ENCODE peak calls at places on chromosomes 2 and 18, in seven cellular contexts. P, Q, F, D, U, R and B are unnamed samples.

GRCh38 chr2:4678937-4679336 is 975.6 kb downstream of the DCDC2C start:
- DNase-seq in P (no peak), R (no peak), Q (peak; percentile 40), U (no peak), D (no peak), F (no peak), B (no peak)

GRCh38 chr18:56992777-56993176 is 154.1 kb upstream of the BOD1L2 start:
- DNase-seq in U (no peak), Q (no peak), F (peak; percentile 35), D (no peak), P (no peak), R (no peak), B (no peak)

GRCh38 chr2:47339745-47340541 is 63.0 kb upstream of the MSH2 start:
- DNase-seq in D (no peak), U (peak; percentile 99), F (peak; percentile 61), Q (peak; percentile 58), P (peak; percentile 50), R (no peak), B (no peak)

GRCh38 chr2:43220982-43221659 is 5.3 kb downstream of the ZFP36L2 start:
- DNase-seq in U (no peak), Q (peak; percentile 86), D (peak; percentile 59), P (peak; percentile 92), F (peak; percentile 95), R (no peak), B (peak; percentile 69)

GRCh38 chr18:77635441-77635840 is 385.8 kb downstream of the GALR1 start:
- DNase-seq in U (no peak), Q (no peak), D (no peak), P (no peak), R (no peak), F (no peak), B (no peak)

GRCh38 chr2:203021986-203022385 is 7.3 kb downstream of the NBEAL1 start:
- DNase-seq in F (no peak), Q (no peak), R (no peak), D (no peak), P (peak; percentile 42), U (no peak), B (no peak)

GRCh38 chr2:57504787-57505186 is 541.8 kb upstream of the VRK2 start:
- DNase-seq in D (no peak), R (no peak), Q (no peak), P (no peak), F (no peak), U (no peak), B (no peak)

GRCh38 chr2:39243469-39244123 is at the start of gene CDKL4:
- DNase-seq in Q (no peak), R (no peak), D (no peak), U (peak; percentile 21), P (no peak), F (no peak), B (no peak)

GRCh38 chr2:27809761-27810241 is 38.3 kb downstream of the MRPL33 start:
- DNase-seq in P (peak; percentile 37), Q (no peak), D (no peak), F (peak; percentile 93), U (no peak), R (no peak), B (no peak)

GRCh38 chr2:20080839-20081348 is 29.5 kb upstream of the LAPTM4A start:
- DNase-seq in P (no peak), U (no peak), Q (peak; percentile 76), D (peak; percentile 73), R (no peak), F (no peak), B (peak; percentile 57)

GRCh38 chr2:5932556-5933469 is 240.6 kb downstream of the SOX11 start:
- DNase-seq in P (no peak), Q (no peak), U (no peak), D (no peak), F (no peak), R (no peak), B (no peak)

GRCh38 chr2:215019521-215020145 is 118.8 kb downstream of the ABCA12 start:
- DNase-seq in D (no peak), R (no peak), U (no peak), Q (no peak), P (no peak), F (no peak), B (no peak)

GRCh38 chr2:43343573-43344304 is 117.3 kb upstream of the ZFP36L2 start:
- DNase-seq in F (peak; percentile 97), R (no peak), P (peak; percentile 76), D (no peak), Q (peak; percentile 26), U (no peak), B (no peak)

GRCh38 chr18:23810396-23810795 is 121.1 kb downstream of the LAMA3 start:
- DNase-seq in P (no peak), U (no peak), F (no peak), R (no peak), D (no peak), Q (no peak), B (no peak)

GRCh38 chr2:241108271-241109209 is 6.5 kb upstream of the MTERF4 start:
- DNase-seq in U (no peak), F (no peak), Q (no peak), D (no peak), R (no peak), P (no peak), B (no peak)

GRCh38 chr2:9844036-9844483 is 786 bp downstream of the TAF1B start:
- DNase-seq in D (no peak), F (peak; percentile 31), P (no peak), Q (peak; percentile 47), R (no peak), U (peak; percentile 29), B (no peak)

GRCh38 chr2:11348209-11348749 is 3.8 kb upstream of the ROCK2 start:
- DNase-seq in Q (no peak), U (no peak), P (no peak), F (no peak), D (no peak), R (no peak), B (no peak)

GRCh38 chr18:25144835-25145234 is 207.1 kb downstream of the ZNF521 start:
- DNase-seq in Q (no peak), D (no peak), P (peak; percentile 57), U (no peak), F (peak; percentile 92), R (no peak), B (no peak)

GRCh38 chr2:101113441-101114267 is 37.5 kb downstream of the TBC1D8 start:
- DNase-seq in D (no peak), P (peak; percentile 93), U (peak; percentile 94), R (peak; percentile 33), Q (peak; percentile 76), F (peak; percentile 24), B (peak; percentile 51)

GRCh38 chr2:231696004-231696367 is 12.3 kb upstream of the PTMA start:
- DNase-seq in D (no peak), F (peak; percentile 39), P (no peak), R (no peak), U (peak; percentile 91), Q (no peak), B (no peak)

GRCh38 chr2:157107877-157108276 is 149.6 kb upstream of the GALNT5 start:
- DNase-seq in P (peak; percentile 3), Q (peak; percentile 1), R (no peak), F (peak; percentile 66), U (peak; percentile 67), D (no peak), B (no peak)

GRCh38 chr2:164802095-164802744 is 39.4 kb downstream of the COBLL1 start:
- DNase-seq in F (no peak), Q (no peak), U (no peak), P (no peak), D (no peak), R (no peak), B (no peak)

GRCh38 chr2:205590759-205591158 is 91.5 kb upstream of the NRP2 start:
- DNase-seq in P (peak; percentile 79), F (peak; percentile 70), R (no peak), D (no peak), U (no peak), Q (no peak), B (no peak)

GRCh38 chr2:189056200-189057106 is 82.3 kb downstream of the COL3A1 start:
- DNase-seq in D (no peak), U (no peak), P (no peak), Q (no peak), F (peak; percentile 48), R (no peak), B (no peak)

GRCh38 chr2:189060096-189060642 is 86.0 kb downstream of the COL3A1 start:
- DNase-seq in F (peak; percentile 74), R (no peak), P (no peak), Q (no peak), D (no peak), U (no peak), B (no peak)

DNA sequence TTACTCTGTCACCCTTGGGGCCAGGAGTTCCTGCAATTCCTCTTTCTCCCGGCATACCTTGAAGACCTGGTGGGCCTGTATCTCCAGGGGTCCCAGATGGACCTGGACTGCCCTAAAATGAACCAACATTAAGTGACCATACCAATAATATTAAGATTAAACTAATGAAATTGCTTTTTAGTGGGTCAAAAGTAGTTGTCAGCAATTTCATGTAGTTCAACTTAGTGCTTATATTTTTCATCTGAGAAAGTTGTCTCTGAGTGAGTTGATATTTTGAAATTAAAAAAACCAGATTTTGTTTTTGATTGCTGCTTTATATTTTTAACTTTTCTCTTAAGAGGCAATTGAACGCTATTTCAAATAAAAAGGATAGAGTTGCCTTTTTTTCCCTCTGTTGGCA is 83.1 kb downstream of the COL3A1 start:
- DNase-seq in Q (no peak), R (no peak), F (no peak), D (no peak), U (no peak), P (no peak), B (no peak)
- H2BK5ac ChIP-seq in Q (no peak overlapping the region), R (no peak overlapping the region), F (peak overlapping the region; percentile 79), D (no peak overlapping the region), U (no peak overlapping the region), P (no peak overlapping the region), B (no peak overlapping the region)

GRCh38 chr18:3648695-3649094 is 198.7 kb downstream of the TGIF1 start:
- DNase-seq in P (no peak), F (no peak), U (no peak), D (no peak), R (no peak), Q (no peak), B (no peak)
- H2BK5ac ChIP-seq in P (no peak overlapping the region), F (peak overlapping the region; percentile 90), U (no peak overlapping the region), D (no peak overlapping the region), R (no peak overlapping the region), Q (no peak overlapping the region), B (no peak overlapping the region)

GRCh38 chr2:152609699-152610098 is 107.6 kb downstream of the PRPF40A start:
- DNase-seq in D (no peak), Q (no peak), R (no peak), U (no peak), F (no peak), P (no peak), B (no peak)
- H2BK5ac ChIP-seq in D (no peak overlapping the region), Q (no peak overlapping the region), R (no peak overlapping the region), U (no peak overlapping the region), F (no peak overlapping the region), P (no peak overlapping the region), B (no peak overlapping the region)

DNA sequence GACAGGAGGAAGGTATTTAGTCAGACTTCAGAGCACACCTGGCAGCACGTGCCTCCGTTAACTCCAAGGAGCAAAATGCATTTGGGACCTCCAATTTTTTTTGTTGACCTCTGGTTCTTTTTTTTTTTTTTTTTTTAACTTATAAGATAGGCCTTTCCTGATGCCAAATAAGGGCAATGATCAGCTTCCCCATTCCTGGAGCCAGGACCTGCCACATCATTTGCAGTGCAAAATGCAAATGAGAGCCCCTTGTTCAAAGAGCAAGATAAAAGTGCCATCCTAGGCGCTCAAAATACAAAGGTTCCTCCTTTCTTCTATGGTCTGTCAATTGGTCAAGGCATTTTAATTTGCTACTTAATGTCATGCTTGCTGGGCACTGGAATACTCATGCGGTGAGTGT is 133.2 kb upstream of the REV1 start:
- DNase-seq in U (no peak), P (no peak), Q (no peak), R (no peak), D (no peak), F (no peak), B (no peak)
- H2BK5ac ChIP-seq in U (no peak overlapping the region), P (no peak overlapping the region), Q (no peak overlapping the region), R (no peak overlapping the region), D (no peak overlapping the region), F (no peak overlapping the region), B (no peak overlapping the region)